ENCODE peak calls at places on chromosomes 3 and 15, in ten cellular contexts. P is nephron progenitor cell; D is 8988T; C is stimulated activated naive B cell treated with anti-CD40 and anti-IgM and Interleukin-4, amounts not matched to agents 10 μg/mL and 1 μg/mL and 100 μg/mL, for 72 hours; F is G401; W is NCI-H1105; U is SHP77; B is stimulated activated CD8-positive, alpha-beta memory T cell treated with anti-CD3 and anti-CD28 coated beads, Interleukin-4, amount 100 ng/mL, for 48 hours; V is GM13976; X is neural crest cell. S is an unnamed sample.
A peak's percentile ranks its signal among the peaks of the same experiment; 100 is the strongest.

GRCh38 chr3:127809211-127809610 is 13.1 kb downstream of the MGLL start:
- DNase-seq in P (no peak), D (no peak), C (no peak), F (no peak), W (no peak), U (no peak), B (no peak), V (no peak), X (no peak), S (no peak)

GRCh38 chr3:46017720-46018119 is 9.6 kb downstream of the XCR1 start:
- DNase-seq in P (no peak), D (no peak), C (no peak), F (no peak), W (no peak), U (no peak), B (no peak), V (peak; percentile 47), X (no peak), S (no peak)

GRCh38 chr3:24004171-24004938 is 59.3 kb downstream of the NR1D2 start:
- DNase-seq in P (no peak), D (no peak), C (no peak), F (no peak), W (no peak), U (no peak), B (peak; percentile 32), V (no peak), X (no peak), S (no peak)

GRCh38 chr3:131109156-131109555 is 82.5 kb downstream of the NEK11 start:
- DNase-seq in P (no peak), D (no peak), C (no peak), F (no peak), W (no peak), U (no peak), B (no peak), V (no peak), X (no peak), S (no peak)

GRCh38 chr3:58353722-58354553 is 21.2 kb downstream of the PXK start:
- DNase-seq in P (no peak), D (no peak), C (peak; percentile 23), F (no peak), W (no peak), U (no peak), B (no peak), V (no peak), X (no peak), S (no peak)

GRCh38 chr3:39332525-39332924 is 3.0 kb downstream of the CCR8 start:
- DNase-seq in P (no peak), D (no peak), C (no peak), F (no peak), W (no peak), U (no peak), B (no peak), V (no peak), X (no peak), S (no peak)

GRCh38 chr3:133230191-133230590 is 169.7 kb upstream of the BFSP2 start:
- DNase-seq in P (no peak), D (no peak), C (no peak), F (no peak), W (no peak), U (no peak), B (no peak), V (no peak), X (no peak), S (no peak)

GRCh38 chr3:85270488-85270887 is 311.7 kb downstream of the CADM2 start:
- DNase-seq in P (no peak), D (no peak), C (no peak), F (no peak), W (no peak), U (no peak), B (no peak), V (no peak), X (no peak), S (no peak)

GRCh38 chr15:63551400-63551799 is 45.8 kb upstream of the FBXL22 start:
- DNase-seq in P (no peak), D (no peak), C (no peak), F (no peak), W (no peak), U (no peak), B (no peak), V (no peak), X (no peak), S (no peak)

GRCh38 chr3:183698760-183699159 is 1.2 kb downstream of the YEATS2 start:
- DNase-seq in P (no peak), D (peak; percentile 20), C (no peak), F (peak; percentile 74), W (peak; percentile 12), U (peak; percentile 21), B (no peak), V (no peak), X (no peak), S (no peak)

GRCh38 chr3:27454461-27454860 is 29.7 kb downstream of the SLC4A7 start:
- DNase-seq in P (no peak), D (no peak), C (no peak), F (no peak), W (no peak), U (no peak), B (no peak), V (no peak), X (no peak), S (no peak)

GRCh38 chr3:107987036-107987557 is 103.7 kb downstream of the CD47 start:
- DNase-seq in P (no peak), D (no peak), C (no peak), F (no peak), W (no peak), U (no peak), B (no peak), V (no peak), X (no peak), S (no peak)

GRCh38 chr3:99700637-99701268 is 62.4 kb downstream of the COL8A1 start:
- DNase-seq in P (no peak), D (no peak), C (no peak), F (no peak), W (no peak), U (no peak), B (no peak), V (no peak), X (no peak), S (no peak)

GRCh38 chr3:18030371-18030870 is 288.0 kb upstream of the TBC1D5 start:
- DNase-seq in P (no peak), D (no peak), C (no peak), F (no peak), W (no peak), U (no peak), B (no peak), V (no peak), X (no peak), S (no peak)

GRCh38 chr15:84949043-84949442 is 32.6 kb upstream of the PDE8A start:
- DNase-seq in P (no peak), D (no peak), C (no peak), F (no peak), W (no peak), U (no peak), B (no peak), V (no peak), X (no peak), S (no peak)

GRCh38 chr3:8622873-8623725 is 21.5 kb downstream of the SSUH2 start:
- DNase-seq in P (peak; percentile 83), D (peak; percentile 83), C (peak; percentile 42), F (peak; percentile 34), W (no peak), U (peak; percentile 76), B (peak; percentile 66), V (peak; percentile 85), X (peak; percentile 77), S (peak; percentile 82)